ENCODE peak calls at places on chromosomes 12 and 14, in ten cellular contexts. D, H, L, V, F, Y, G, S, Z and A are unnamed samples.

GRCh38 chr14:61642246-61642982 is 52.9 kb upstream of the HIF1A start:
- DNase-seq in D (no peak), H (no peak), L (no peak), V (peak; percentile 52), F (no peak), Y (no peak), G (no peak), S (peak; percentile 57), Z (no peak), A (peak; percentile 77)

GRCh38 chr12:53476769-53477209 is 22.5 kb downstream of the MAP3K12 start:
- DNase-seq in D (no peak), H (no peak), L (no peak), V (no peak), F (no peak), Y (no peak), G (no peak), S (peak; percentile 66), Z (no peak), A (no peak)

GRCh38 chr14:50000215-50001145 is 107.6 kb downstream of the ARF6 start:
- DNase-seq in D (peak; percentile 67), H (peak; percentile 47), L (no peak), V (peak; percentile 85), F (peak; percentile 95), Y (peak; percentile 54), G (peak; percentile 94), S (peak; percentile 64), Z (no peak), A (peak; percentile 77)

GRCh38 chr14:53620325-53620716 is 336.3 kb downstream of the BMP4 start:
- DNase-seq in D (no peak), H (no peak), L (no peak), V (peak; percentile 37), F (no peak), Y (no peak), G (no peak), S (peak; percentile 56), Z (no peak), A (no peak)

GRCh38 chr14:26729851-26730250 is 132.0 kb upstream of the NOVA1 start:
- DNase-seq in D (no peak), H (no peak), L (no peak), V (peak; percentile 27), F (no peak), Y (no peak), G (no peak), S (no peak), Z (no peak), A (no peak)

GRCh38 chr12:52629251-52630103 is 11.1 kb upstream of the KRT73 start:
- DNase-seq in D (no peak), H (no peak), L (no peak), V (no peak), F (no peak), Y (no peak), G (no peak), S (no peak), Z (no peak), A (no peak)

GRCh38 chr12:122350444-122350843 is 72.0 kb downstream of the CLIP1 start:
- DNase-seq in D (no peak), H (peak; percentile 53), L (no peak), V (peak; percentile 82), F (no peak), Y (no peak), G (no peak), S (no peak), Z (no peak), A (no peak)

GRCh38 chr14:95835331-95835730 is 41.3 kb upstream of the TUNAR start:
- DNase-seq in D (no peak), H (no peak), L (no peak), V (no peak), F (peak; percentile 13), Y (no peak), G (peak; percentile 54), S (no peak), Z (no peak), A (no peak)

GRCh38 chr14:91396959-91397815 is 20.4 kb downstream of the CCDC88C start:
- DNase-seq in D (no peak), H (no peak), L (peak; percentile 90), V (no peak), F (peak; percentile 85), Y (peak; percentile 37), G (peak; percentile 31), S (no peak), Z (peak; percentile 84), A (peak; percentile 13)

GRCh38 chr12:132505105-132505851 is 15.3 kb downstream of the FBRSL1 start:
- DNase-seq in D (no peak), H (no peak), L (no peak), V (no peak), F (no peak), Y (no peak), G (no peak), S (no peak), Z (no peak), A (no peak)

GRCh38 chr14:101332281-101332680 is 229.0 kb upstream of the DIO3 start:
- DNase-seq in D (no peak), H (no peak), L (no peak), V (no peak), F (no peak), Y (no peak), G (no peak), S (no peak), Z (no peak), A (no peak)

GRCh38 chr12:120534703-120535655 is 823 bp downstream of the RNF10 start:
- DNase-seq in D (no peak), H (peak; percentile 52), L (peak; percentile 39), V (peak; percentile 69), F (peak; percentile 64), Y (peak; percentile 8), G (peak; percentile 76), S (peak; percentile 87), Z (no peak), A (peak; percentile 80)

GRCh38 chr12:90695415-90695814 is 259.6 kb downstream of the CCER1 start:
- DNase-seq in D (no peak), H (no peak), L (no peak), V (peak; percentile 4), F (no peak), Y (no peak), G (no peak), S (peak; percentile 19), Z (no peak), A (no peak)

GRCh38 chr12:59452259-59452658 is 143.6 kb upstream of the SLC16A7 start:
- DNase-seq in D (no peak), H (no peak), L (no peak), V (peak; percentile 68), F (no peak), Y (no peak), G (no peak), S (peak; percentile 65), Z (no peak), A (peak; percentile 55)

GRCh38 chr12:45388545-45388944 is 172.7 kb downstream of the ANO6 start:
- DNase-seq in D (no peak), H (peak; percentile 46), L (no peak), V (peak; percentile 67), F (peak; percentile 10), Y (no peak), G (peak; percentile 36), S (peak; percentile 67), Z (no peak), A (peak; percentile 48)

GRCh38 chr14:43981135-43981787 is 525.8 kb downstream of the FSCB start:
- DNase-seq in D (no peak), H (no peak), L (no peak), V (no peak), F (no peak), Y (no peak), G (no peak), S (no peak), Z (no peak), A (no peak)

GRCh38 chr14:25411933-25412757 is 362.2 kb upstream of the STXBP6 start:
- DNase-seq in D (no peak), H (no peak), L (peak; percentile 40), V (peak; percentile 28), F (no peak), Y (no peak), G (peak; percentile 14), S (peak; percentile 10), Z (no peak), A (no peak)

GRCh38 chr12:62363506-62363905 is 103.1 kb upstream of the MON2 start:
- DNase-seq in D (no peak), H (no peak), L (no peak), V (no peak), F (no peak), Y (no peak), G (no peak), S (no peak), Z (no peak), A (no peak)

GRCh38 chr14:50527970-50528369 is 4.4 kb downstream of the MAP4K5 start:
- DNase-seq in D (no peak), H (no peak), L (no peak), V (peak; percentile 31), F (no peak), Y (no peak), G (no peak), S (no peak), Z (no peak), A (no peak)

GRCh38 chr12:115155665-115156645 is 472.0 kb upstream of the TBX3 start:
- DNase-seq in D (no peak), H (no peak), L (no peak), V (peak; percentile 75), F (no peak), Y (no peak), G (peak; percentile 71), S (no peak), Z (no peak), A (peak; percentile 75)

GRCh38 chr12:10101042-10101579 is 2.3 kb upstream of the CLEC1A start:
- DNase-seq in D (no peak), H (no peak), L (no peak), V (peak; percentile 44), F (no peak), Y (no peak), G (no peak), S (no peak), Z (no peak), A (peak; percentile 78)

GRCh38 chr12:62930546-62931425 is 4.2 kb downstream of the PPM1H start:
- DNase-seq in D (no peak), H (no peak), L (no peak), V (no peak), F (no peak), Y (no peak), G (no peak), S (no peak), Z (no peak), A (no peak)

GRCh38 chr12:111936869-111937268 is 76.1 kb downstream of the TMEM116 start:
- DNase-seq in D (no peak), H (no peak), L (no peak), V (no peak), F (no peak), Y (no peak), G (no peak), S (no peak), Z (no peak), A (no peak)

GRCh38 chr12:7642287-7642686 is 23.4 kb downstream of the APOBEC1 start:
- DNase-seq in D (no peak), H (no peak), L (no peak), V (no peak), F (no peak), Y (no peak), G (no peak), S (no peak), Z (no peak), A (no peak)

GRCh38 chr12:130878193-130879185 is 6.6 kb downstream of the RAN start:
- DNase-seq in D (no peak), H (no peak), L (no peak), V (no peak), F (no peak), Y (no peak), G (no peak), S (no peak), Z (no peak), A (no peak)

GRCh38 chr12:79006306-79006705 is 141.7 kb downstream of the SYT1 start:
- DNase-seq in D (no peak), H (no peak), L (no peak), V (no peak), F (no peak), Y (no peak), G (peak; percentile 9), S (peak; percentile 22), Z (no peak), A (peak; percentile 22)

GRCh38 chr14:97705107-97705506 is 907.9 kb downstream of the VRK1 start:
- DNase-seq in D (no peak), H (no peak), L (no peak), V (no peak), F (no peak), Y (no peak), G (no peak), S (no peak), Z (no peak), A (no peak)

GRCh38 chr12:29710104-29710503 is 73.6 kb downstream of the TMTC1 start:
- DNase-seq in D (no peak), H (no peak), L (peak; percentile 96), V (no peak), F (peak; percentile 1), Y (no peak), G (no peak), S (no peak), Z (no peak), A (peak; percentile 31)